ENCODE peak calls at places on chromosomes 3 and 15, in eight cellular contexts. D, Y, O, K, C, F, S and U are unnamed samples.

GRCh38 chr3:128404276-128405062 is 62.2 kb downstream of the DNAJB8 start:
- DNase-seq in D (no peak), Y (no peak), O (no peak), K (no peak), C (no peak), F (no peak), S (no peak), U (no peak)

GRCh38 chr3:41649129-41649739 is 312.7 kb downstream of the ULK4 start:
- DNase-seq in D (no peak), Y (no peak), O (no peak), K (no peak), C (no peak), F (no peak), S (no peak), U (no peak)

GRCh38 chr3:58657036-58657435 is 9.5 kb downstream of the FAM3D start:
- DNase-seq in D (no peak), Y (no peak), O (peak; percentile 13), K (no peak), C (no peak), F (no peak), S (no peak), U (no peak)

GRCh38 chr3:45599424-45599886 is 4.9 kb downstream of the LIMD1 start:
- DNase-seq in D (peak; percentile 74), Y (peak; percentile 51), O (no peak), K (peak; percentile 51), C (no peak), F (no peak), S (no peak), U (no peak)

GRCh38 chr15:98281130-98281529 is 320.6 kb downstream of the ARRDC4 start:
- DNase-seq in D (no peak), Y (no peak), O (no peak), K (no peak), C (no peak), F (no peak), S (peak; percentile 26), U (no peak)

GRCh38 chr3:48125886-48126622 is 62.2 kb downstream of the CDC25A start:
- DNase-seq in D (no peak), Y (no peak), O (no peak), K (no peak), C (peak; percentile 4), F (no peak), S (no peak), U (no peak)

GRCh38 chr3:128415110-128415772 is 51.4 kb downstream of the DNAJB8 start:
- DNase-seq in D (no peak), Y (no peak), O (no peak), K (no peak), C (peak; percentile 73), F (no peak), S (no peak), U (no peak)

GRCh38 chr15:27774191-27774590 is 324.9 kb downstream of the OCA2 start:
- DNase-seq in D (no peak), Y (no peak), O (no peak), K (no peak), C (no peak), F (no peak), S (peak; percentile 91), U (no peak)

GRCh38 chr3:113339616-113340244 is 101.6 kb downstream of the CFAP44 start:
- DNase-seq in D (no peak), Y (no peak), O (no peak), K (no peak), C (no peak), F (no peak), S (no peak), U (peak; percentile 52)

GRCh38 chr3:115960799-115961198 is 337.5 kb downstream of the GAP43 start:
- DNase-seq in D (no peak), Y (no peak), O (no peak), K (no peak), C (no peak), F (no peak), S (no peak), U (no peak)

GRCh38 chr15:29522373-29523276 is 253.0 kb upstream of the NSMCE3 start:
- DNase-seq in D (no peak), Y (peak; percentile 15), O (no peak), K (no peak), C (no peak), F (no peak), S (no peak), U (no peak)

DNA sequence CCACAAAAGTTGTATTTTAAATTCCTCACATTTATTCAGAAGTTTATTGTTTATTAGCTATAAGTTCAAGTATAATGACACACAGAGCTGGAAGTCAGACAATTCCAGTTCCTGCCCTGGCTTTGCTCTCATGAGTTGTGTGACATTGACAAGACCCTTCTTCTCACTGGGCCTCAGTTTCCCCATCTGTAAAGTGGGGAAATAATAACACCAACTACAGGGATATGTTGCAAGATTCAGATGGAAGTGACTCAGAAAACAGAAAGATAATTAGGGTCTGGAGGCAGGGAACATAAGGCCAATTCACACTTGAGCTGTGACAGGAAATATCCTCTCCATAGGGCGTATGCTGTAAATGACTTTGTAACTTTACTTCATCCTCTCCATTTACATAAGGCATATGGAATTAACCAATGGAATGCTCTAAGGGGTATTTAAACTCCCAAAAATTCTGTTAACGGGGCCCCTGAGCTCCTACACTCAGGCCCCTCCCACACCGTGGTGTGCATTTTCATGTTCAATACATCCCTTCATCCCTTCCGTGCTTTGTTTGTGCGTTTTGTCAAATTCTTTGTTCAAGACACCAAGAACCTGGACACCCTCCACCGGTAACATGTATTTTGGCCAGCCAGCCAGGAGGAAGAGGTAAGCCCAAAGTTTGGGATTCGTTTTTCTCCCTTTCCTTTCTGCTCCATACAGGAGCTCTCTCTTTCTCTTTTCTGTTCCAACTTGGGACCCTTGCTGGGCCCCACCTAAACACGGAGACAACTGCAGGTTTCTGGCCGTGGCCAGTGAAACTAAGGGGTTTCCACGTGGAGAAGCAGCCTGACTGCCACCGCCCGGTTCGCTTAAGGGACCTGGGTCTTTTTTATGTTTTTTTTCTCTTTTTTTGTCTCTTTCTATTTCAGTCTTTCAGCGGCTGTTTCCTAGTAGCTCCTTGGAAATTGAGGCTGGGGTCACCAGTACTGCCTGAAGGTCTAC is 16.9 kb downstream of the CYP11A1 start:
- DNase-seq in D (no peak), Y (no peak), O (no peak), K (no peak), C (no peak), F (no peak), S (no peak), U (no peak)
- TF ChIP-seq POLR2AphosphoS5 in D (no peak), Y (no peak), O (no peak), K (no peak), C (no peak), F (no peak), S (no peak), U (no peak)

GRCh38 chr3:119589087-119589773 is 8.5 kb upstream of the PLA1A start:
- DNase-seq in D (no peak), Y (no peak), O (no peak), K (no peak), C (no peak), F (no peak), S (no peak), U (no peak)

GRCh38 chr3:119585193-119585592 is 5.9 kb downstream of the ADPRH start:
- DNase-seq in D (no peak), Y (no peak), O (no peak), K (no peak), C (no peak), F (no peak), S (no peak), U (no peak)

GRCh38 chr3:119586707-119587317 is 7.5 kb downstream of the ADPRH start:
- DNase-seq in D (no peak), Y (no peak), O (no peak), K (no peak), C (no peak), F (no peak), S (no peak), U (no peak)

GRCh38 chr3:119585867-119586570 is 6.7 kb downstream of the ADPRH start:
- DNase-seq in D (no peak), Y (no peak), O (no peak), K (no peak), C (no peak), F (no peak), S (no peak), U (no peak)

GRCh38 chr3:119588112-119588511 is 8.8 kb downstream of the ADPRH start:
- DNase-seq in D (no peak), Y (peak; percentile 63), O (peak; percentile 78), K (peak; percentile 41), C (no peak), F (no peak), S (no peak), U (no peak)
- TF ChIP-seq POLR2AphosphoS5 in D (peak; percentile 57), Y (no peak), O (no peak), K (no peak), C (no peak), F (no peak), S (no peak), U (no peak)

GRCh38 chr3:11556851-11557644 is 86.7 kb downstream of the VGLL4 start:
- DNase-seq in D (no peak), Y (no peak), O (peak; percentile 83), K (no peak), C (no peak), F (no peak), S (no peak), U (no peak)

GRCh38 chr3:11558461-11558903 is 85.2 kb downstream of the VGLL4 start:
- DNase-seq in D (peak; percentile 64), Y (no peak), O (no peak), K (no peak), C (no peak), F (no peak), S (no peak), U (no peak)

GRCh38 chr3:11556234-11556633 is 87.5 kb downstream of the VGLL4 start:
- DNase-seq in D (no peak), Y (no peak), O (no peak), K (no peak), C (no peak), F (no peak), S (no peak), U (no peak)

GRCh38 chr3:11558918-11559815 is 84.5 kb downstream of the VGLL4 start:
- DNase-seq in D (peak; percentile 73), Y (no peak), O (no peak), K (no peak), C (no peak), F (no peak), S (no peak), U (no peak)

GRCh38 chr3:11558002-11558401 is 85.7 kb downstream of the VGLL4 start:
- DNase-seq in D (no peak), Y (no peak), O (no peak), K (no peak), C (no peak), F (no peak), S (no peak), U (no peak)
- TF ChIP-seq POLR2AphosphoS5 in D (no peak), Y (no peak), O (peak; percentile 25), K (no peak), C (no peak), F (no peak), S (no peak), U (no peak)

GRCh38 chr3:66450389-66451022 is 50.3 kb downstream of the LRIG1 start:
- DNase-seq in D (no peak), Y (peak; percentile 57), O (peak; percentile 90), K (peak; percentile 76), C (no peak), F (no peak), S (no peak), U (no peak)
- TF ChIP-seq POLR2AphosphoS5 in D (no peak), Y (no peak), O (peak; percentile 44), K (peak; percentile 34), C (no peak), F (no peak), S (no peak), U (no peak)

GRCh38 chr3:70832035-70832795 is 519.8 kb upstream of the MDFIC2 start:
- DNase-seq in D (no peak), Y (no peak), O (no peak), K (no peak), C (no peak), F (no peak), S (no peak), U (no peak)
- TF ChIP-seq POLR2AphosphoS5 in D (peak; percentile 29), Y (no peak), O (peak; percentile 23), K (no peak), C (no peak), F (no peak), S (no peak), U (no peak)